ENCODE peak calls at places on chromosomes 4 and X, in nine cellular contexts. P, I, X, T, Y, V, H, G and E are unnamed samples.

GRCh38 chr4:142474398-142475087 is 371.6 kb downstream of the INPP4B start:
- DNase-seq in H (peak), P (no peak), V (no peak), Y (no peak), X (no peak), I (peak), T (no peak), G (peak), E (no peak)

GRCh38 chr4:72323227-72323626 is 245.8 kb downstream of the ADAMTS3 start:
- DNase-seq in X (peak), I (no peak), G (no peak), P (no peak), T (no peak), V (no peak), Y (no peak), H (peak), E (no peak)

GRCh38 chr4:92305878-92306520 is 2.2 kb downstream of the GRID2 start:
- DNase-seq in V (no peak), Y (no peak), H (no peak), X (no peak), I (no peak), P (no peak), T (no peak), G (no peak), E (no peak)

GRCh38 chr4:175874290-175874689 is 62.2 kb upstream of the GPM6A start:
- DNase-seq in P (no peak), G (no peak), I (no peak), X (no peak), V (no peak), Y (no peak), H (no peak), T (no peak), E (no peak)

GRCh38 chr4:72063726-72064125 is 31.9 kb downstream of the NPFFR2 start:
- DNase-seq in I (no peak), H (peak), G (no peak), V (no peak), T (no peak), P (no peak), X (no peak), Y (no peak), E (no peak)

GRCh38 chrX:57918750-57919436 is 8.6 kb upstream of the ZXDA start:
- DNase-seq in H (no peak), P (no peak), X (peak), G (no peak), T (no peak), I (peak), V (peak), Y (no peak), E (no peak)

GRCh38 chr4:186104895-186105720 is 604 bp downstream of the FAM149A start:
- DNase-seq in P (no peak), G (peak), V (peak), I (no peak), H (no peak), Y (no peak), X (no peak), T (no peak), E (peak)

GRCh38 chr4:139299536-139299935 is 1.8 kb upstream of the NAA15 start:
- DNase-seq in V (no peak), Y (no peak), X (no peak), P (no peak), I (peak), H (peak), T (no peak), G (no peak), E (no peak)

GRCh38 chrX:25144043-25144940 is 128.5 kb upstream of the ARX start:
- DNase-seq in V (peak), G (peak), X (peak), P (no peak), H (peak), I (peak), T (peak), Y (peak), E (no peak)

GRCh38 chr4:92035666-92036065 is 268.1 kb upstream of the GRID2 start:
- DNase-seq in T (no peak), I (peak), Y (no peak), H (peak), G (no peak), V (no peak), P (no peak), X (no peak), E (no peak)

DNA sequence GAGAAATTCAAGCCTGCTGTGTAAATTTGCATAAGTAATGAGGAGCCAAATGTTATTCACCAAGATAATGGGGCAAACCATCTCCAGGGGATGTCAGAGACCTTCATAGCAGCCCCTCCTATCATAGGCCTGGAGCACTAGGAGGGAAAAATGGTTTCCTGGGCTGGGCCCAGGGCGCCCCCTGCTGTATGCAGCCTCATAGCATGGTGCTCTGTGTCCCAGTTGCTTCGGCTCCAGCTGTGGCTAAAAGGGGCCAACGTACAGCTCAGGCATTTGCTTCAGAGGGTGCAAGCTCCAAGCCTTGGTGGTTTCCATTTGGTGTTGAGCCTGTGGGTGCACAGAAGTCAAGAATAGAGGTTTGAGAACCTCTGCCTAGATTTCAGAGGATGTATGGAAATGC is 859.3 kb downstream of the RPA4 start:
- DNase-seq in Y (no peak), V (no peak), T (no peak), X (no peak), I (no peak), H (no peak), P (no peak), G (peak), E (no peak)
- TF ChIP-seq CTCF in Y (no peak), V (peak), T (no peak), X (no peak), I (no peak), H (no peak), P (no peak), G (no peak), E (peak)

GRCh38 chr4:24057915-24058559 is 168.2 kb upstream of the PPARGC1A start:
- DNase-seq in T (no peak), P (no peak), G (no peak), X (no peak), Y (no peak), I (no peak), V (no peak), H (no peak), E (no peak)

GRCh38 chr4:24056258-24056657 is 166.4 kb upstream of the PPARGC1A start:
- DNase-seq in Y (no peak), X (no peak), V (no peak), G (no peak), T (no peak), H (no peak), P (no peak), I (no peak), E (no peak)

GRCh38 chr4:24054910-24055309 is 165.1 kb upstream of the PPARGC1A start:
- DNase-seq in V (no peak), G (no peak), P (no peak), T (no peak), I (no peak), X (no peak), H (no peak), Y (no peak), E (no peak)

GRCh38 chr4:24055623-24056022 is 165.8 kb upstream of the PPARGC1A start:
- DNase-seq in G (no peak), H (no peak), P (no peak), Y (no peak), X (no peak), I (no peak), T (no peak), V (no peak), E (no peak)

GRCh38 chr4:24053906-24054305 is 164.1 kb upstream of the PPARGC1A start:
- DNase-seq in V (no peak), Y (no peak), G (no peak), X (no peak), P (no peak), H (no peak), I (no peak), T (no peak), E (no peak)
- TF ChIP-seq CTCF in V (no peak), Y (no peak), G (no peak), X (no peak), P (no peak), H (no peak), I (no peak), T (no peak), E (no peak)

GRCh38 chr4:147163311-147163710 is 217.6 kb upstream of the TTC29 start:
- DNase-seq in V (no peak), T (no peak), I (no peak), H (no peak), P (no peak), Y (no peak), G (no peak), X (no peak), E (no peak)

GRCh38 chr4:147160908-147161513 is 215.3 kb upstream of the TTC29 start:
- DNase-seq in I (peak), H (peak), Y (peak), T (no peak), V (no peak), P (no peak), X (peak), G (no peak), E (no peak)

DNA sequence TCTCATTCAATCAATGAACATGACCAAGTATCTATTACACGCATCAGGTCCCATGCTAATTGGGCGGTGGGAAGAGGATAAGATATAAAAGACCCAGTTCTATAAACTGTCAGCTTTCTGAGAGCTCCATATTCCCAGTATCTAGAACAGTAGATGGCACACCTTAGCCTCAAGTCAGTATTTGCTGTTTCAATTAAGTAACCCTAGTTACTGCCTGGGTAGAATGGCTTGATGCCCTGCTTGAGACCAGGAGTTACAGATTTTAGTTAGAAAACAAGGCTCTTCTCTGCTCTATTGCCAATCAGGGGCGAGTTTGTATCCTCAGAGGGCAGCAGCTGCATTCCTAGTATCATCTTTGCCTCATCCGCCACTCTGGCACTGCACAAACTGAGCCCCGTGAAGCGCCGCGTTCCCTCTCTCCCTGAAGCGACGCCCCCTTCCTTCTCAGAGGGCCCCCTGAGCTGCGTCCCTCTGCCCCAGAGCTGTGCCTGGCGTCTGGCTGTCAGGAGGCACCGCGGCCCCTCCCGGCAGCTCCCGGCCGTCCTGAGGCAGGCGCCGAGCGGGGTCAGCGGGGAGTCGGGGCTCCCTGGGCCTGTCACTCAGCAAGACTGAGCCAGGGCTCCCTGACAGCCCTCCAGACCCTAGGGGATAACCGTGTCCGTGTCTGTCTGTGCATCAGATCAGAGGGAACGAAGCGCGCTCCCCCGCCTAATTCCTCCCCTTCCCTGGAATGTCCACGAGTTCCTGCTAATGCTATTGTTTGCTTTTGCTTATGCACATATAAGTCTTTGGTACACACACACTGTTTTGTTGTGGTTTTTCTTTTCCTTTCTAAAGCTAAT is 212.4 kb upstream of the TTC29 start:
- DNase-seq in I (peak), T (no peak), Y (no peak), H (peak), X (peak), G (peak), P (no peak), V (peak), E (no peak)
- TF ChIP-seq CTCF in I (no peak), T (no peak), Y (no peak), H (no peak), X (peak), G (no peak), P (no peak), V (no peak), E (no peak)

DNA sequence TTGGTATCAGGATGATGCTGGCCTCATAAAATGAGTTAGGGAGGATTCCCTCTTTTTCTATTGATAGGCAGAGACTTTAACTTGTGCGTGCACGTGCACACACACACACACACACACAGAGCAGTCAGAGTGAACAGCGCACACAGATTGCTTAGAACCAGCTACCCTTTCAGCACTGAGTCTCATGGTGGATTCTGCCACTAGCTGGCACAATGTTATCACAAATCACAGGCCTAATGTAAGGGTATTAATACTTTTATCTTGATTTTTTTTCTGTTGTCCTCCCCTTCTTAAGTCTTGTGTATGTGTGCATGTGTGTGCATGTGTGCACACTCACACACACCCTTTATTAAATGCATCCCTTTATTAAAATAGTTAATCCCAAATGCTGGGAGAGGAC is 53.2 kb downstream of the HADH start:
- DNase-seq in G (no peak), I (no peak), Y (no peak), X (no peak), H (no peak), V (no peak), P (no peak), T (no peak), E (no peak)
- TF ChIP-seq CTCF in G (no peak), I (no peak), Y (no peak), X (no peak), H (no peak), V (no peak), P (no peak), T (no peak), E (no peak)

DNA sequence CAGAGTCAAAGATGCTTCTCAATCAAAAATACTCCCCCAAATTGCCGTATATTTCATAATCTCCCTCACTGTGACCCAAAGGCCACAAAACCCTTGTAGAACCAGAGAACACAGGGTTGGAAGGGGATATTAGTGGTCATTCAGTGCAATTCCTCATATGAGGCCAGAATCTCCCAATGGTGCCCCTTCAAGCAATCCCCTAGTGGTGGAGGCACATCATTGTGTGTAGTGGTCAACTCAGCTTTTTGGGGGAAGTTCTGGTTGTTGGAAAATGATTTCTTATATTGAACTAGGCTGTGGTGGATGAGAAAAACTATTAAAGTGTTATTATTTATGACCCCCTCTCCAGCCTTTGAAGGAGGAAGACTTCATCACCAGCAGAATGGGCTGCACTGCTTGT is 17.6 kb upstream of the BOD1L1 start:
- DNase-seq in H (no peak), T (no peak), Y (no peak), X (no peak), G (no peak), V (no peak), P (no peak), I (no peak), E (no peak)
- TF ChIP-seq CTCF in H (peak), T (no peak), Y (peak), X (peak), G (no peak), V (no peak), P (no peak), I (no peak), E (no peak)

GRCh38 chr4:111475001-111475400 is 670.3 kb upstream of the FAM241A start:
- DNase-seq in T (no peak), P (no peak), Y (no peak), V (no peak), I (peak), H (peak), X (peak), G (no peak), E (no peak)
- TF ChIP-seq CTCF in T (peak), P (no peak), Y (peak), V (peak), I (peak), H (peak), X (peak), G (no peak), E (peak)

GRCh38 chrX:51862920-51863319 is 30.5 kb upstream of the MAGED1 start:
- DNase-seq in I (no peak), V (no peak), T (no peak), P (no peak), G (no peak), H (no peak), X (no peak), Y (no peak), E (no peak)
- TF ChIP-seq CTCF in I (no peak), V (no peak), T (no peak), P (no peak), G (no peak), H (no peak), X (no peak), Y (no peak), E (no peak)

GRCh38 chrX:6002056-6002455 is 226.6 kb downstream of the NLGN4X start:
- DNase-seq in I (no peak), X (no peak), G (no peak), H (no peak), T (no peak), Y (no peak), P (no peak), V (no peak), E (no peak)
- TF ChIP-seq CTCF in I (no peak), X (no peak), G (no peak), H (no peak), T (no peak), Y (no peak), P (no peak), V (no peak), E (no peak)

DNA sequence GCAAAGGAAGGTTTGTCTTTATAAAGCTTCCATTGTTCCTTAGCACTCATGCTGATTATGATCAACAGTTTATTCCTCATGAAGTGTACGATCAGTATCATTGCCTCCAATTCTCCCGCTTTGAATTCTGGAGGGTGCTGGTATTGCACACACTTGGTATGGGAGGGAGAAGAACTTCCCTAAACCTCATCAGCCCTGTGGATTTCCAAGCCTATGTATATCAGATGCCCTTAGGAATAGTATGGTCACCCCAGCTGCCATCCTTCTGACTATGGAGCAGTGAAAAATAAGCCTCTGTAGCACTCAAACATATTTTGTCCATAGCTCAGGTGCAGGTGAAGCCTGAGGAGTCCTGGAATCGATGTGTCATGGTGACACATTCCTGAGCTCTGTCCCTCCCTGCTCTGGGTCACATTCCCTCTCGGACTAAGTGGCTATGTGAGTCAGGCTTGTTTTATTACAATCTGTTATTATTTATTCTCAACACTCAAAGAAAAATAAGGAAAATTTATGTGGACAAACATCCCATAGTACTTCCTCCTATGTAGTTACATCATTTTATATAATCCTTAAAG is 2.0 kb upstream of the ZDHHC9 start:
- DNase-seq in I (peak), V (no peak), H (no peak), P (no peak), T (no peak), G (no peak), X (no peak), Y (no peak), E (no peak)
- TF ChIP-seq CTCF in I (no peak), V (no peak), H (no peak), P (no peak), T (peak), G (no peak), X (no peak), Y (no peak), E (no peak)